ENCODE peak calls at places on chromosomes 16 and 17, in eight cellular contexts. J is cardiac muscle cell, F is neural progenitor cell, U is prostate gland, V is uterus, Z is HFFc6, O is ovary, W is H1. B is an unnamed sample.

GRCh38 chr17:69967910-69968411 is 107.1 kb upstream of the KCNJ16 start:
- DNase-seq in J (no peak), F (no peak), U (no peak), V (no peak), Z (peak; percentile 92), O (no peak), W (no peak), B (peak; percentile 90)

GRCh38 chr16:19210175-19210924 is 42.3 kb downstream of the SYT17 start:
- DNase-seq in J (no peak), F (no peak), U (no peak), V (no peak), Z (peak; percentile 2), O (no peak), W (no peak), B (no peak)

GRCh38 chr16:78879046-78879445 is 721.5 kb downstream of the MAF start:
- DNase-seq in J (no peak), F (no peak), U (no peak), V (no peak), Z (no peak), O (no peak), W (no peak), B (no peak)

GRCh38 chr17:7798839-7799238 is 35.2 kb upstream of the KDM6B start:
- DNase-seq in J (no peak), F (no peak), U (no peak), V (no peak), Z (no peak), O (no peak), W (no peak), B (no peak)

GRCh38 chr17:67082110-67082509 is 37.8 kb downstream of the CACNG1 start:
- DNase-seq in J (no peak), F (no peak), U (no peak), V (no peak), Z (no peak), O (no peak), W (no peak), B (no peak)

GRCh38 chr16:57042157-57043111 is 49.9 kb upstream of the CPNE2 start:
- DNase-seq in J (no peak), F (no peak), U (no peak), V (no peak), Z (peak; percentile 17), O (no peak), W (no peak), B (no peak)

GRCh38 chr17:79243603-79243990 is 169.0 kb downstream of the ENGASE start:
- DNase-seq in J (no peak), F (no peak), U (no peak), V (no peak), Z (no peak), O (no peak), W (no peak), B (no peak)

GRCh38 chr17:76271669-76272540 is 6.8 kb downstream of the UBALD2 start:
- DNase-seq in J (no peak), F (no peak), U (no peak), V (no peak), Z (no peak), O (peak; percentile 48), W (peak; percentile 67), B (no peak)

GRCh38 chr16:19432429-19432828 is 14.7 kb downstream of the TMC5 start:
- DNase-seq in J (no peak), F (no peak), U (peak; percentile 40), V (no peak), Z (no peak), O (no peak), W (no peak), B (no peak)

GRCh38 chr17:65994679-65995078 is 197.3 kb downstream of the CEP112 start:
- DNase-seq in J (no peak), F (no peak), U (no peak), V (no peak), Z (no peak), O (no peak), W (no peak), B (no peak)

GRCh38 chr16:81431554-81432353 is 12.9 kb upstream of the CMIP start:
- DNase-seq in J (no peak), F (peak; percentile 41), U (no peak), V (no peak), Z (peak; percentile 89), O (no peak), W (no peak), B (peak; percentile 86)

GRCh38 chr17:48498168-48498840 is 32.5 kb downstream of the HOXB1 start:
- DNase-seq in J (no peak), F (no peak), U (peak; percentile 12), V (no peak), Z (no peak), O (no peak), W (no peak), B (no peak)

GRCh38 chr16:80319181-80319580 is 221.6 kb upstream of the DYNLRB2 start:
- DNase-seq in J (no peak), F (no peak), U (no peak), V (no peak), Z (no peak), O (no peak), W (no peak), B (no peak)
- TF ChIP-seq CTCF in J (no peak), F (no peak), U (no peak), V (no peak), Z (peak; percentile 58), O (no peak), W (peak; percentile 30), B (no peak)

GRCh38 chr17:36673637-36674277 is 72.4 kb downstream of the MRM1 start:
- DNase-seq in J (no peak), F (no peak), U (no peak), V (no peak), Z (no peak), O (no peak), W (no peak), B (no peak)
- TF ChIP-seq CTCF in J (no peak), F (no peak), U (no peak), V (no peak), Z (no peak), O (no peak), W (no peak), B (no peak)

GRCh38 chr17:60959011-60959410 is 281.4 kb downstream of the BCAS3 start:
- DNase-seq in J (no peak), F (no peak), U (no peak), V (no peak), Z (no peak), O (no peak), W (no peak), B (no peak)

GRCh38 chr17:60964160-60964559 is 286.5 kb downstream of the BCAS3 start:
- DNase-seq in J (no peak), F (no peak), U (no peak), V (no peak), Z (no peak), O (no peak), W (no peak), B (no peak)

GRCh38 chr17:60960398-60961065 is 282.9 kb downstream of the BCAS3 start:
- DNase-seq in J (no peak), F (no peak), U (no peak), V (no peak), Z (no peak), O (no peak), W (no peak), B (no peak)

DNA sequence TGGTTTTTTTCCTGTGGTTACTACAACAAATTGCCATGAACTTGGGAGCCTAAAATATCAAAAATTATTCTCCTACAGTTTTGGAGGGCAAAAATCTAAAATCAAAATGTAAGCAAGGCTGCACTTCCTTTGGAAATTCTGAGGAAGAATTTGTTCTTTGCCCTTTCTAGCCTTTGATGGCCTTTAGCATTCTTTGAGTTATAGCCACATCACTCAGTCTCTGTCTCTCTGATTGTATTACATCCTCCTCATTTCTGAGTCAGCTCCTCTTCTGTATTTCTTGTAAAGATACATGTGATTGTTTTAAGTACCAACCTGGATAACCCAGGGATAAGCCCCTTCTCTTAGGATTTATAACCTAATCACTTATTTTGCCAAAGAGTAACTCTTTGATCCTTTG is 282.0 kb downstream of the BCAS3 start:
- DNase-seq in J (no peak), F (no peak), U (no peak), V (no peak), Z (no peak), O (no peak), W (no peak), B (no peak)
- TF ChIP-seq CTCF in J (no peak), F (no peak), U (no peak), V (no peak), Z (no peak), O (no peak), W (no peak), B (no peak)

GRCh38 chr17:28379814-28380571 is 8.5 kb downstream of the SARM1 start:
- DNase-seq in J (no peak), F (no peak), U (no peak), V (no peak), Z (peak; percentile 95), O (no peak), W (no peak), B (peak; percentile 38)

GRCh38 chr17:28385037-28385797 is 13.7 kb downstream of the SARM1 start:
- DNase-seq in J (no peak), F (peak; percentile 31), U (no peak), V (no peak), Z (no peak), O (no peak), W (no peak), B (no peak)

GRCh38 chr17:28384281-28385036 is 13.0 kb downstream of the SARM1 start:
- DNase-seq in J (peak; percentile 48), F (peak; percentile 52), U (peak; percentile 71), V (no peak), Z (no peak), O (no peak), W (peak; percentile 77), B (no peak)

GRCh38 chr17:28380572-28380907 is 9.0 kb downstream of the SARM1 start:
- DNase-seq in J (no peak), F (no peak), U (no peak), V (no peak), Z (no peak), O (no peak), W (no peak), B (no peak)

DNA sequence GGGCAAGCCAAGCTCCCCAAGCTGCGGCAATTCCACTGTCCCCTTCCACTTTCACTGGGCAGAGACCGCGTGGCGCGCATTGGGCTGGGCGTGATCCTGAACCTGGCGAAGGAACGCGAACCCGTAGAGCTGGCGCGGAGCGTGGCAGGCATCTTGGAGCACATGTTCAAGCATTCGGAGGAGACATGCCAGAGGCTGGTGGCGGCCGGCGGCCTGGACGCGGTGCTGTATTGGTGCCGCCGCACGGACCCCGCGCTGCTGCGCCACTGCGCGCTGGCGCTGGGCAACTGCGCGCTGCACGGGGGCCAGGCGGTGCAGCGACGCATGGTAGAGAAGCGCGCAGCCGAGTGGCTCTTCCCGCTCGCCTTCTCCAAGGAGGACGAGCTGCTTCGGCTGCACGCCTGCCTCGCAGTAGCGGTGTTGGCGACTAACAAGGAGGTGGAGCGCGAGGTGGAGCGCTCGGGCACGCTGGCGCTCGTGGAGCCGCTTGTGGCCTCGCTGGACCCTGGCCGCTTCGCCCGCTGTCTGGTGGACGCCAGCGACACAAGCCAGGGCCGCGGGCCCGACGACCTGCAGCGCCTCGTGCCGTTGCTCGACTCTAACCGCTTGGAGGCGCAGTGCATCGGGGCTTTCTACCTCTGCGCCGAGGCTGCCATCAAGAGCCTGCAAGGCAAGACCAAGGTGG is 9.8 kb downstream of the SARM1 start:
- DNase-seq in J (peak; percentile 74), F (peak; percentile 89), U (no peak), V (no peak), Z (no peak), O (no peak), W (peak; percentile 91), B (no peak)
- TF ChIP-seq CTCF in J (peak; percentile 46), F (peak; percentile 71), U (no peak), V (no peak), Z (no peak), O (no peak), W (peak; percentile 94), B (no peak)

GRCh38 chr16:59591480-59591879 is 857.4 kb upstream of the GOT2 start:
- DNase-seq in J (no peak), F (no peak), U (no peak), V (no peak), Z (peak; percentile 48), O (no peak), W (no peak), B (no peak)
- TF ChIP-seq CTCF in J (peak; percentile 14), F (no peak), U (no peak), V (no peak), Z (peak; percentile 35), O (no peak), W (no peak), B (no peak)

B was measured in fibroblast of the aortic adventitia.